ENCODE peak calls at places on chromosomes 16 and 17, in five cellular contexts. H is HTR-8/SVneo; D is T-helper 1 cell; C is stimulated activated CD4-positive, alpha-beta T cell treated with anti-CD3 and anti-CD28 coated beads, Interleukin-1b, Interleukin-23, amount 100 ng/mL, for 48 hours; W is NCI-H2029 treated with DMSO at 0.1 percent for 48 hours. Y is an unnamed sample.

GRCh38 chr17:67488161-67488560 is 111.1 kb downstream of the PITPNC1 start:
- DNase-seq in H (no peak), D (no peak), C (no peak), W (no peak), Y (no peak)

GRCh38 chr16:8493885-8494487 is 96.3 kb downstream of the TMEM114 start:
- DNase-seq in H (no peak), D (no peak), C (no peak), W (peak), Y (no peak)

GRCh38 chr16:59274141-59274540 is 540.0 kb upstream of the GOT2 start:
- DNase-seq in H (no peak), D (no peak), C (no peak), W (no peak), Y (no peak)

GRCh38 chr16:15598648-15599190 is 44.2 kb downstream of the MARF1 start:
- DNase-seq in H (no peak), D (no peak), C (no peak), W (no peak), Y (no peak)

GRCh38 chr17:42537826-42538451 is 1.9 kb downstream of the NAGLU start:
- DNase-seq in H (no peak), D (no peak), C (no peak), W (no peak), Y (no peak)

GRCh38 chr16:9681556-9681955 is 500.7 kb downstream of the GRIN2A start:
- DNase-seq in H (no peak), D (no peak), C (no peak), W (no peak), Y (no peak)

GRCh38 chr16:65336169-65336568 is 214.3 kb upstream of the CDH11 start:
- DNase-seq in H (no peak), D (no peak), C (no peak), W (no peak), Y (no peak)

GRCh38 chr17:65560628-65561371 is 648 bp downstream of the AXIN2 start:
- DNase-seq in H (peak), D (peak), C (peak), W (no peak), Y (peak)

GRCh38 chr17:49616546-49617205 is 41.0 kb downstream of the NXPH3 start:
- DNase-seq in H (no peak), D (no peak), C (no peak), W (no peak), Y (no peak)